ENCODE peak calls at places on chromosomes 16 and 17, in five cellular contexts. L is CD4-positive, CD25-positive, alpha-beta regulatory T cell; A is fibroblast of lung; K is neuronal stem cell; C is AG09309. D is an unnamed sample.

GRCh38 chr17:59287887-59288286 is 43.6 kb upstream of the YPEL2 start:
- DNase-seq in L (no peak), A (no peak), K (no peak), C (no peak), D (no peak)

GRCh38 chr17:8162997-8163977 is 539 bp upstream of the VAMP2 start:
- DNase-seq in L (no peak), A (no peak), K (no peak), C (no peak), D (no peak)

GRCh38 chr16:81738831-81739496 is 40.1 kb upstream of the PLCG2 start:
- DNase-seq in L (no peak), A (no peak), K (no peak), C (no peak), D (no peak)

GRCh38 chr17:79413591-79413990 is 197.3 kb downstream of the RBFOX3 start:
- DNase-seq in L (no peak), A (no peak), K (no peak), C (no peak), D (no peak)

GRCh38 chr17:82330322-82331239 is 3.0 kb downstream of the SECTM1 start:
- DNase-seq in L (no peak), A (peak), K (no peak), C (no peak), D (peak)

GRCh38 chr17:62572488-62573469 is 54.7 kb upstream of the MRC2 start:
- DNase-seq in L (no peak), A (peak), K (no peak), C (no peak), D (no peak)

GRCh38 chr17:83103200-83103937 is 24.0 kb downstream of the METRNL start:
- DNase-seq in L (no peak), A (peak), K (no peak), C (no peak), D (no peak)

GRCh38 chr16:50837324-50837723 is 95.4 kb downstream of the CYLD start:
- DNase-seq in L (no peak), A (no peak), K (no peak), C (no peak), D (no peak)

GRCh38 chr17:82023447-82024241 is 539 bp downstream of the LRRC45 start:
- DNase-seq in L (no peak), A (no peak), K (no peak), C (no peak), D (no peak)

GRCh38 chr17:80817861-80818260 is 173.8 kb upstream of the CHMP6 start:
- DNase-seq in L (no peak), A (peak), K (no peak), C (no peak), D (no peak)

GRCh38 chr17:81714412-81715106 is 2.5 kb downstream of the SLC25A10 start:
- DNase-seq in L (no peak), A (no peak), K (no peak), C (no peak), D (no peak)

GRCh38 chr17:41792835-41793748 is 6.6 kb upstream of the JUP start:
- DNase-seq in L (no peak), A (peak), K (no peak), C (no peak), D (no peak)

GRCh38 chr16:4933871-4934395 is 3.0 kb downstream of the PPL start:
- DNase-seq in L (no peak), A (no peak), K (no peak), C (no peak), D (no peak)

GRCh38 chr16:88068476-88069396 is 117.5 kb downstream of the BANP start:
- DNase-seq in L (no peak), A (no peak), K (no peak), C (no peak), D (no peak)

GRCh38 chr17:34009946-34010345 is 245.1 kb upstream of the CCL2 start:
- DNase-seq in L (no peak), A (no peak), K (no peak), C (no peak), D (no peak)

GRCh38 chr17:73227379-73227778 is 34.3 kb downstream of the CPSF4L start:
- DNase-seq in L (no peak), A (no peak), K (no peak), C (no peak), D (no peak)

GRCh38 chr16:19108409-19109287 is 5.1 kb upstream of the ITPRIPL2 start:
- DNase-seq in L (no peak), A (no peak), K (no peak), C (no peak), D (no peak)

GRCh38 chr17:73914536-73915274 is 270.5 kb upstream of the SDK2 start:
- DNase-seq in L (no peak), A (no peak), K (no peak), C (no peak), D (no peak)

GRCh38 chr17:28527181-28527681 is 21.1 kb downstream of the FOXN1 start:
- DNase-seq in L (no peak), A (no peak), K (no peak), C (no peak), D (no peak)

DNA sequence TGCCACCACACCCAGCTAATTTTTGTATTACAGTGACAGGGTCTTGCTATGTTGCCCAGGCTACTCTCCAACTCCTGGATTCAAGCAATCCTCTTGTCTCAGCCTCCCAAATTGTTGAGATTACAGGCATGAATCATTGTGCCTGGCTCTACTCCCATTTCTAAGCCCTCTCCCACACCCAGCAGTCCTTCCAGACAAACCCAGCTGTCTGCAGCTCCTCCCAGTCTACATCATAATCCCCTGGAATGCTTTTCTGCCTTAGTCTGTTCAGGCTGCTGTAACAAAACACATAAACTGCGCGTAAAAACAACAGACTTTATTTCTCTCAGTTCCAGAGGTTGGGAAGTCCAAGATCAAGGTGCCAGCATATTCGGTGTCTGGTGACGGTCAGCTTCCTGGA is 144.5 kb downstream of the GRIN2A start:
- DNase-seq in L (no peak), A (no peak), K (no peak), C (no peak), D (no peak)
- H3K4me3 ChIP-seq in L (no peak), A (no peak), K (no peak), C (no peak), D (no peak)

GRCh38 chr17:72219136-72219823 is 98.5 kb downstream of the SOX9 start:
- DNase-seq in L (no peak), A (no peak), K (peak), C (no peak), D (no peak)
- H3K4me3 ChIP-seq in L (no peak), A (peak), K (no peak), C (no peak), D (no peak)

DNA sequence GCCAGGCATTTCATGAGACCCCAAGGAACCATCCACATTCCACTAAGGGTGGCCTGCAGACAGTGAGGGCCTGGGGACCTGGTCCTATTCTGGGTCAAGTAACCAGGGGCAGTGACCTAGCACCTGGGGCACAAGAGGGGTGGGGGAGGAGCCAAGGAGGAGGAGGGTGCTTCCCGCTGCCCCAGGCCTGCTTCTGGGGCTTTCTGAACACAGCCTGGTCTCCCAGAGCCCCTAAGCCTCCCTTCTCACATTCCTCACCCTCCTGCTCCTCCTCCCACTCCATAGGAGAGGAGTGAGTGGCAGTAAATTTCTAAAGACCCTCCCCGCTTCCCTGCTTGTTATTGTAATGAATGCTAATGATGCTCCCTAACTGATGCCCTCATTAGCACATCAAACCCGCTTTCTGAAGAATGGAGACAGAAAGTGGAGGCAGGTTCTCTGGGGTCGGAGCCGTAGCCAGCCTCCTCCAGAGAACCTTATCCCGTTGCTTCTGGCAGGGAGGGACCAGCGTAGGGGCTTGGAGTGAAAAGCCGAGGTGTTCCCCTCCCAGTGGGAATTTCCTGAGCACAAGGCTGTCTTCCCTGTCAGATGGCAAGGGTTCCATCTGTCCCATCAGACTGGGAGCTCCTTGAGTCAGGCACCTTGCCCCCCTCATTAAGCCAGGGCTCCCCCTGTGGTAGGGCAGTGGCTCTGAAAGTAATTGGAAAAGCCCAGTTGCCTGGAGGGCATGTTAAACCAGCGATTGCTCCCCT is 3.7 kb upstream of the SRCIN1 start:
- DNase-seq in L (no peak), A (no peak), K (no peak), C (no peak), D (no peak)
- H3K4me3 ChIP-seq in L (no peak), A (no peak), K (no peak), C (no peak), D (no peak)

GRCh38 chr17:60641126-60641525 is 36.5 kb upstream of the BCAS3 start:
- DNase-seq in L (no peak), A (peak), K (no peak), C (no peak), D (no peak)

GRCh38 chr17:60640503-60640902 is 37.1 kb upstream of the BCAS3 start:
- DNase-seq in L (no peak), A (peak), K (peak), C (no peak), D (no peak)

GRCh38 chr17:60639019-60639330 is 38.7 kb upstream of the BCAS3 start:
- DNase-seq in L (no peak), A (no peak), K (no peak), C (no peak), D (no peak)

GRCh38 chr17:60637683-60638082 is 37.7 kb downstream of the PPM1D start:
- DNase-seq in L (no peak), A (no peak), K (no peak), C (no peak), D (no peak)

GRCh38 chr17:60641810-60642220 is 35.8 kb upstream of the BCAS3 start:
- DNase-seq in L (peak), A (peak), K (peak), C (peak), D (peak)
- H3K4me3 ChIP-seq in L (no peak), A (no peak), K (no peak), C (no peak), D (no peak)

GRCh38 chr17:43574348-43574747 is 28.2 kb upstream of the ETV4 start:
- DNase-seq in L (no peak), A (no peak), K (no peak), C (no peak), D (no peak)
- H3K4me3 ChIP-seq in L (no peak), A (no peak), K (no peak), C (no peak), D (no peak)

DNA sequence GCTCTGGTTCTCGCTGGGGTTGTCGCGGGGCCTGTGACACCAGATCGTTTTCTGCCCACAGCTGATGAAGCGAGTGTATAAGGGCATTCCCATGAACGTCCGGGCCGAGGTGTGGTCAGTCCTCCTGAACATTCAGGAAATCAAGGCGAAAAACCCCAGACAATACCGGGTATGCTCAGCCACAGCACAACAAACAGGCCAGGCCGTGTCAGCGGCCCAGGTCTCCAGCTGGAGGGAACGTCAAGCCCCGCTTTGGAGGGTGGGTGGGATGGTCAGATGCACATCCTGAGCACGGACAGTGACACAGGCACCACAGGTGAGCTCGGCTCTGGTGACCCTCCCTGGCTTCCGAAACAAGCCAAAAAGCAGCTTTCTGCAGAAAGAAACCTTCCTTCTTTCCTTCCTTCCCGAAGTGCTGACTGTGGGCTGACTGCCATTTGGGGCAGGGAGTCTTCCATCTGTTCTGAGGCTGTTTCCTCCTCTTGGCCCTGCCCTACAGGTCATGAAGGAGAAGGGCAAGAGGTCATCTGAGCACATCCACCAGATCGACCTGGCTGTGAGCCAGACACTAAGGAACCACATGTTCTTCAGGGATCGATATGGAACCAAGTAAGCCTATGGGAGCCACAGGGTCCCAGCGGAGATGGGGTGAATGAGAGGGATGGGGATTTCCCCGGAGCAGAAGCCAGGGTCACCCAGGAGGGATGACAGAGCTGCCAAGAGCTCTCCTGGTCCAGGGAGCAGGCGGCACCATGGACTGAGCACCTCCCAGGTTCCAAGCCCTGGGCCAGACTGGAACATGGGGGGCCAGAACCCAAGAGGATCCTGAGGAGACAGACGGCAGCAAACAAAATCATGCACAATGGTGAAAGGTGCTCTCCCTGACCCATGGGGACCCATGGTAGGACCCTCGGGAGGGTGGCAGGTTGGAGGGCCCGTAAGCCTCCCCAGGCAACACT is 79.4 kb downstream of the GOSR1 start:
- DNase-seq in L (no peak), A (no peak), K (no peak), C (no peak), D (no peak)
- H3K4me3 ChIP-seq in L (no peak), A (no peak), K (no peak), C (no peak), D (no peak)

DNA sequence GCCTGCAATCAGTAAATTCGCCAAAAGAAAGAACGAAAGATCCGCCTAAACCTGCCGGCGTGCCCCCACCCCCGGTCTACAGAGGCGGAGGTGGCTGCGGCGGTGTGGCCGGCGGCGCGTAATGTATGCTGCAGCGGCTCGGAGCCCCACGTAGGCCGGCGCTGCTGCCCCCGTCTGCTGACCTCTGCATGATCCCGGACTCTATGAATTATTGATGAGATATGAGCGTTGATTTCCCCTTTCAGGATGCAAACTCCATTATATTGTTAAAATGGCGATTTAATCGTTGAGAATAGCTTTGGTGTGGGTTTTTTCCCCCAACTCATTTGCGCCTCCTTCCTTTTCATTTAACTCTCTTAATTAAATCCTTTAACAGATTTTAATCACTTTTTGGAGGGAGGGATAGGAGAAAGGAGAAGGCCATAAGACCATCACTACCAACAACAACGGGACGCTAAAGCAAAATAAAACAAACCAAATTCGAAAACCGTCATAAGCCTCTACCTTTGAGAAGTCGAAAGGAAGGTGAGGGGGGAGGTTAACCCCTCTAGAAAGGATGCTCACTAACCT is 3.6 kb downstream of the HOXB3 start:
- DNase-seq in L (no peak), A (peak), K (no peak), C (no peak), D (no peak)
- H3K4me3 ChIP-seq in L (peak), A (peak), K (no peak), C (no peak), D (peak)

GRCh38 chr17:614637-615546 is 99.7 kb downstream of the VPS53 start:
- DNase-seq in L (no peak), A (no peak), K (no peak), C (no peak), D (no peak)

GRCh38 chr17:608911-609882 is 105.4 kb downstream of the VPS53 start:
- DNase-seq in L (no peak), A (no peak), K (no peak), C (no peak), D (no peak)

GRCh38 chr17:607341-608060 is 107.1 kb downstream of the VPS53 start:
- DNase-seq in L (no peak), A (no peak), K (no peak), C (no peak), D (no peak)

GRCh38 chr17:606501-607243 is 108.0 kb downstream of the VPS53 start:
- DNase-seq in L (no peak), A (peak), K (no peak), C (no peak), D (no peak)

DNA sequence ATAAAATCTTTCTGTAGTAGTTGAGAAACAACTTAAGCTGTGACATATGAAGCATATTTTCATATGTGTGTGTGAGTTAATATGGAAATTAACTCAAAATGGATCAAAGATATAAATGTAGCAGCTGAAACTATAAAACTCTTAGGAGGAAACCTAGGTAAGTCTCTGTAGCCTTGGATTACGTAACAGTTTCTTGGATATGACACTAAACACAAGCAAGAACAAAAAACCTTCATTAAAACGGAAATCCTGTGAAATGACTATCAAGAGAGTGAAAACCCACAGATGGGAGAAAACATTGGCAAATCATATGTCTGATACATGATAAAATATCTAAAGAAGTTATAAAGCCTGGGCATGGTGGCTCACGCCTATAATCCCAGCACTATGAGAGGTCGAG is 104.4 kb downstream of the VPS53 start:
- DNase-seq in L (no peak), A (no peak), K (no peak), C (no peak), D (no peak)
- H3K4me3 ChIP-seq in L (no peak), A (no peak), K (no peak), C (no peak), D (no peak)

DNA sequence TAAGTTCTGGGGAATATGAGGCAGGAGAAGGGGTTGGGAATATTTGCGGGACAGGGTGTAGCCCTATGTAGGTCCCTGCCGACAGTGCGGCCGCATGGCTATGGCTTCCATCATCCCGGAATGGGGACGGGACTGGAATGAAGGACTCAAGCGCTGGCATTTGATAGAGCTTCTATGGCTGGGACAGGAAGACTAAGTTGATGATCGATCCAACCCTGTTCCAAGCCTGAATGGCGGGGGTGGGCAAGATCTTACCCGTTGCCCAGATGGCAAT is 47.1 kb downstream of the SRCIN1 start:
- DNase-seq in L (no peak), A (no peak), K (no peak), C (no peak), D (no peak)
- H3K4me3 ChIP-seq in L (peak), A (peak), K (peak), C (peak), D (peak)

DNA sequence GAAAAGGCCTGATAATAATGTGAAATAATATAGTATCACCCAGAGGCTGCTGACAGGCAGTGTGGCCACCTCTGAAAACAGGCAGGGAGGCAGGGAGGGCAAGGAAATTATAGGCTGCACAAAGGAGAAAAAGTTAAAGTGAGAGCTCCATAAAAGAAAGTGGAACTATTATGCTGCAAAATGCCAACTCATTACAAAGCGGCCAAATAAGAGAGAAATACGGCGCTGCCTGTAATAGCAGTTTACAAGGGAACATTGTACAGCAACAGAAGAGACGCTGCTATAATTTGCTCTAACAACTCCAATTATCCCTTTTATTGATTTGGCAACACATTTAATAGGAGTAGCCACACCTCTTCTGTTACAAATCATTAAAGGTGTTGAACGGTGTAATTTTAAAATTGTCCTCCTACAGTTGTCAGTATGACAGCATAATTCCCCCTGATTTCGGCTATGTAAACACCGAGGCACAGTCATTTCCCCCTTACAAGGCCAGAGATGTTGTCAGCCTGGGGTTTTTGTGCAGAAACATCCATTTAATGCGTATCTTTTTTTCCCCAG is 120.3 kb downstream of the MRM1 start:
- DNase-seq in L (no peak), A (no peak), K (no peak), C (no peak), D (no peak)
- H3K4me3 ChIP-seq in L (peak), A (peak), K (no peak), C (no peak), D (peak)

D was measured in CD8-positive, alpha-beta T cell.